ENCODE peak calls at places on chromosome 7, in six cellular contexts. One of them, this sample, is unnamed.

GRCh38 chr7:30171753-30172447 is 37.1 kb downstream of the MTURN start:
- DNase-seq in Ammon's horn: no peak
- DNase-seq in neuronal stem cell: no peak
- DNase-seq in lower leg skin: no peak
- DNase-seq in left ventricle myocardium superior: no peak
- DNase-seq in activated CD8-positive, alpha-beta T cell treated with anti-CD3 and anti-CD28 coated beads, Interleukin-2, amount 10 ng/mL, durations not matched to agents 7 days and 5 days: no peak
- DNase-seq in this sample: no peak

GRCh38 chr7:106765727-106766355 is 99.2 kb upstream of the PIK3CG start:
- DNase-seq in lower leg skin: no peak
- DNase-seq in Ammon's horn: no peak
- DNase-seq in left ventricle myocardium superior: no peak
- DNase-seq in activated CD8-positive, alpha-beta T cell treated with anti-CD3 and anti-CD28 coated beads, Interleukin-2, amount 10 ng/mL, durations not matched to agents 7 days and 5 days: no peak
- DNase-seq in neuronal stem cell: no peak
- DNase-seq in this sample: no peak

GRCh38 chr7:107020400-107020799 is 24.1 kb upstream of the PRKAR2B start:
- DNase-seq in activated CD8-positive, alpha-beta T cell treated with anti-CD3 and anti-CD28 coated beads, Interleukin-2, amount 10 ng/mL, durations not matched to agents 7 days and 5 days: no peak
- DNase-seq in Ammon's horn: no peak
- DNase-seq in neuronal stem cell: no peak
- DNase-seq in lower leg skin: no peak
- DNase-seq in left ventricle myocardium superior: no peak
- DNase-seq in this sample: no peak

GRCh38 chr7:87216701-87217508 is 2.6 kb downstream of the TMEM243 start:
- DNase-seq in activated CD8-positive, alpha-beta T cell treated with anti-CD3 and anti-CD28 coated beads, Interleukin-2, amount 10 ng/mL, durations not matched to agents 7 days and 5 days: peak
- DNase-seq in left ventricle myocardium superior: no peak
- DNase-seq in lower leg skin: no peak
- DNase-seq in Ammon's horn: peak
- DNase-seq in neuronal stem cell: no peak
- DNase-seq in this sample: peak

GRCh38 chr7:131197920-131198610 is 129.6 kb upstream of the MKLN1 start:
- DNase-seq in lower leg skin: no peak
- DNase-seq in neuronal stem cell: no peak
- DNase-seq in left ventricle myocardium superior: no peak
- DNase-seq in Ammon's horn: no peak
- DNase-seq in activated CD8-positive, alpha-beta T cell treated with anti-CD3 and anti-CD28 coated beads, Interleukin-2, amount 10 ng/mL, durations not matched to agents 7 days and 5 days: no peak
- DNase-seq in this sample: no peak

GRCh38 chr7:142939226-142939910 is at the start of gene LLCFC1:
- DNase-seq in left ventricle myocardium superior: no peak
- DNase-seq in lower leg skin: peak
- DNase-seq in neuronal stem cell: peak
- DNase-seq in activated CD8-positive, alpha-beta T cell treated with anti-CD3 and anti-CD28 coated beads, Interleukin-2, amount 10 ng/mL, durations not matched to agents 7 days and 5 days: no peak
- DNase-seq in Ammon's horn: no peak
- DNase-seq in this sample: no peak

GRCh38 chr7:22295402-22296264 is 61.3 kb downstream of the RAPGEF5 start:
- DNase-seq in neuronal stem cell: no peak
- DNase-seq in Ammon's horn: peak
- DNase-seq in left ventricle myocardium superior: no peak
- DNase-seq in lower leg skin: no peak
- DNase-seq in activated CD8-positive, alpha-beta T cell treated with anti-CD3 and anti-CD28 coated beads, Interleukin-2, amount 10 ng/mL, durations not matched to agents 7 days and 5 days: no peak
- DNase-seq in this sample: peak

GRCh38 chr7:4851459-4852422 is 10.1 kb downstream of the PAPOLB start:
- DNase-seq in left ventricle myocardium superior: no peak
- DNase-seq in activated CD8-positive, alpha-beta T cell treated with anti-CD3 and anti-CD28 coated beads, Interleukin-2, amount 10 ng/mL, durations not matched to agents 7 days and 5 days: peak
- DNase-seq in neuronal stem cell: no peak
- DNase-seq in Ammon's horn: no peak
- DNase-seq in lower leg skin: no peak
- DNase-seq in this sample: no peak

GRCh38 chr7:19772323-19772722 is 1.1 kb downstream of the TMEM196 start:
- DNase-seq in left ventricle myocardium superior: no peak
- DNase-seq in lower leg skin: no peak
- DNase-seq in neuronal stem cell: peak
- DNase-seq in Ammon's horn: no peak
- DNase-seq in activated CD8-positive, alpha-beta T cell treated with anti-CD3 and anti-CD28 coated beads, Interleukin-2, amount 10 ng/mL, durations not matched to agents 7 days and 5 days: no peak
- DNase-seq in this sample: no peak

GRCh38 chr7:36109013-36109627 is 43.9 kb upstream of the EEPD1 start:
- DNase-seq in neuronal stem cell: no peak
- DNase-seq in left ventricle myocardium superior: no peak
- DNase-seq in activated CD8-positive, alpha-beta T cell treated with anti-CD3 and anti-CD28 coated beads, Interleukin-2, amount 10 ng/mL, durations not matched to agents 7 days and 5 days: no peak
- DNase-seq in lower leg skin: no peak
- DNase-seq in Ammon's horn: no peak
- DNase-seq in this sample: no peak

GRCh38 chr7:3302681-3303320 is 1.7 kb downstream of the SDK1 start:
- DNase-seq in lower leg skin: no peak
- DNase-seq in Ammon's horn: no peak
- DNase-seq in left ventricle myocardium superior: no peak
- DNase-seq in neuronal stem cell: no peak
- DNase-seq in activated CD8-positive, alpha-beta T cell treated with anti-CD3 and anti-CD28 coated beads, Interleukin-2, amount 10 ng/mL, durations not matched to agents 7 days and 5 days: no peak
- DNase-seq in this sample: no peak

GRCh38 chr7:128136215-128136597 is 104.9 kb upstream of the LEP start:
- DNase-seq in Ammon's horn: peak
- DNase-seq in neuronal stem cell: no peak
- DNase-seq in left ventricle myocardium superior: no peak
- DNase-seq in activated CD8-positive, alpha-beta T cell treated with anti-CD3 and anti-CD28 coated beads, Interleukin-2, amount 10 ng/mL, durations not matched to agents 7 days and 5 days: no peak
- DNase-seq in lower leg skin: no peak
- DNase-seq in this sample: no peak

GRCh38 chr7:110590415-110590814 is 500.5 kb upstream of the LRRN3 start:
- DNase-seq in Ammon's horn: no peak
- DNase-seq in neuronal stem cell: no peak
- DNase-seq in lower leg skin: no peak
- DNase-seq in activated CD8-positive, alpha-beta T cell treated with anti-CD3 and anti-CD28 coated beads, Interleukin-2, amount 10 ng/mL, durations not matched to agents 7 days and 5 days: peak
- DNase-seq in left ventricle myocardium superior: no peak
- DNase-seq in this sample: no peak

GRCh38 chr7:52925332-52925731 is 110.1 kb upstream of the POM121L12 start:
- DNase-seq in neuronal stem cell: no peak
- DNase-seq in activated CD8-positive, alpha-beta T cell treated with anti-CD3 and anti-CD28 coated beads, Interleukin-2, amount 10 ng/mL, durations not matched to agents 7 days and 5 days: no peak
- DNase-seq in left ventricle myocardium superior: no peak
- DNase-seq in Ammon's horn: no peak
- DNase-seq in lower leg skin: no peak
- DNase-seq in this sample: no peak

GRCh38 chr7:607938-608337 is 88.3 kb upstream of the PDGFA start:
- DNase-seq in activated CD8-positive, alpha-beta T cell treated with anti-CD3 and anti-CD28 coated beads, Interleukin-2, amount 10 ng/mL, durations not matched to agents 7 days and 5 days: peak
- DNase-seq in Ammon's horn: no peak
- DNase-seq in neuronal stem cell: no peak
- DNase-seq in left ventricle myocardium superior: no peak
- DNase-seq in lower leg skin: no peak
- DNase-seq in this sample: no peak

GRCh38 chr7:157521752-157522151 is 184.9 kb downstream of the DNAJB6 start:
- DNase-seq in neuronal stem cell: no peak
- DNase-seq in Ammon's horn: no peak
- DNase-seq in left ventricle myocardium superior: no peak
- DNase-seq in lower leg skin: peak
- DNase-seq in activated CD8-positive, alpha-beta T cell treated with anti-CD3 and anti-CD28 coated beads, Interleukin-2, amount 10 ng/mL, durations not matched to agents 7 days and 5 days: no peak
- DNase-seq in this sample: no peak

GRCh38 chr7:121994625-121995410 is 121.9 kb downstream of the PTPRZ1 start:
- DNase-seq in neuronal stem cell: peak
- DNase-seq in activated CD8-positive, alpha-beta T cell treated with anti-CD3 and anti-CD28 coated beads, Interleukin-2, amount 10 ng/mL, durations not matched to agents 7 days and 5 days: peak
- DNase-seq in Ammon's horn: peak
- DNase-seq in lower leg skin: no peak
- DNase-seq in left ventricle myocardium superior: no peak
- DNase-seq in this sample: peak

GRCh38 chr7:100888529-100888987 is 957 bp downstream of the UFSP1 start:
- DNase-seq in activated CD8-positive, alpha-beta T cell treated with anti-CD3 and anti-CD28 coated beads, Interleukin-2, amount 10 ng/mL, durations not matched to agents 7 days and 5 days: no peak
- DNase-seq in Ammon's horn: no peak
- DNase-seq in left ventricle myocardium superior: no peak
- DNase-seq in lower leg skin: no peak
- DNase-seq in neuronal stem cell: no peak
- DNase-seq in this sample: no peak

GRCh38 chr7:1763033-1763432 is 93.0 kb downstream of the ELFN1 start:
- DNase-seq in activated CD8-positive, alpha-beta T cell treated with anti-CD3 and anti-CD28 coated beads, Interleukin-2, amount 10 ng/mL, durations not matched to agents 7 days and 5 days: no peak
- DNase-seq in lower leg skin: no peak
- DNase-seq in left ventricle myocardium superior: no peak
- DNase-seq in neuronal stem cell: no peak
- DNase-seq in Ammon's horn: no peak
- DNase-seq in this sample: no peak

GRCh38 chr7:137715546-137715945 is 131.2 kb downstream of the DGKI start:
- DNase-seq in activated CD8-positive, alpha-beta T cell treated with anti-CD3 and anti-CD28 coated beads, Interleukin-2, amount 10 ng/mL, durations not matched to agents 7 days and 5 days: no peak
- DNase-seq in lower leg skin: no peak
- DNase-seq in left ventricle myocardium superior: no peak
- DNase-seq in Ammon's horn: no peak
- DNase-seq in neuronal stem cell: no peak
- DNase-seq in this sample: no peak

GRCh38 chr7:24756989-24757798 is at the start of gene GSDME:
- DNase-seq in Ammon's horn: peak
- DNase-seq in activated CD8-positive, alpha-beta T cell treated with anti-CD3 and anti-CD28 coated beads, Interleukin-2, amount 10 ng/mL, durations not matched to agents 7 days and 5 days: peak
- DNase-seq in neuronal stem cell: peak
- DNase-seq in left ventricle myocardium superior: peak
- DNase-seq in lower leg skin: peak
- DNase-seq in this sample: peak